ENCODE peak calls at places on chromosomes 13 and 19, in six cellular contexts. One of them, this sample, is unnamed.

GRCh38 chr19:48556163-48556562 is 4.2 kb downstream of the SULT2B1 start:
- ATAC-seq in GM23338: no peak
- ATAC-seq in HepG2: peak; percentile 39
- ATAC-seq in K562: no peak
- ATAC-seq in GM12878: no peak
- ATAC-seq in HCT116: peak; percentile 46
- ATAC-seq in this sample: no peak

GRCh38 chr13:85261757-85262346 is 537.4 kb downstream of the SLITRK6 start:
- ATAC-seq in GM23338: no peak
- ATAC-seq in HepG2: peak; percentile 44
- ATAC-seq in K562: no peak
- ATAC-seq in GM12878: peak; percentile 67
- ATAC-seq in HCT116: no peak
- ATAC-seq in this sample: no peak

GRCh38 chr19:38099966-38100365 is 124.1 kb downstream of the DPF1 start:
- ATAC-seq in GM23338: no peak
- ATAC-seq in HepG2: no peak
- ATAC-seq in K562: no peak
- ATAC-seq in GM12878: no peak
- ATAC-seq in HCT116: no peak
- ATAC-seq in this sample: no peak

GRCh38 chr19:39152066-39152465 is 26.5 kb downstream of the PAK4 start:
- ATAC-seq in GM23338: no peak
- ATAC-seq in HepG2: no peak
- ATAC-seq in K562: no peak
- ATAC-seq in GM12878: no peak
- ATAC-seq in HCT116: no peak
- ATAC-seq in this sample: no peak

GRCh38 chr19:35856001-35856400 is 710 bp upstream of the KIRREL2 start:
- ATAC-seq in GM23338: peak; percentile 56
- ATAC-seq in HepG2: peak; percentile 25
- ATAC-seq in K562: peak; percentile 46
- ATAC-seq in GM12878: no peak
- ATAC-seq in HCT116: no peak
- ATAC-seq in this sample: no peak

GRCh38 chr19:10095948-10096614 is 6.4 kb downstream of the ANGPTL6 start:
- ATAC-seq in GM23338: peak; percentile 80
- ATAC-seq in HepG2: no peak
- ATAC-seq in K562: peak; percentile 92
- ATAC-seq in GM12878: peak; percentile 81
- ATAC-seq in HCT116: peak; percentile 89
- ATAC-seq in this sample: peak; percentile 93

GRCh38 chr13:32316030-32316344 is 679 bp downstream of the BRCA2 start:
- ATAC-seq in GM23338: peak; percentile 19
- ATAC-seq in HepG2: peak; percentile 66
- ATAC-seq in K562: peak; percentile 68
- ATAC-seq in GM12878: peak; percentile 73
- ATAC-seq in HCT116: peak; percentile 31
- ATAC-seq in this sample: no peak

GRCh38 chr13:30142502-30143211 is 164.7 kb downstream of the KATNAL1 start:
- ATAC-seq in GM23338: no peak
- ATAC-seq in HepG2: peak; percentile 58
- ATAC-seq in K562: no peak
- ATAC-seq in GM12878: peak; percentile 46
- ATAC-seq in HCT116: peak; percentile 77
- ATAC-seq in this sample: peak; percentile 79

GRCh38 chr13:85616275-85616674 is 182.9 kb downstream of the SLITRK6 start:
- ATAC-seq in GM23338: no peak
- ATAC-seq in HepG2: no peak
- ATAC-seq in K562: no peak
- ATAC-seq in GM12878: no peak
- ATAC-seq in HCT116: no peak
- ATAC-seq in this sample: no peak

GRCh38 chr19:53549354-53549753 is 11.4 kb downstream of the ZNF331 start:
- ATAC-seq in GM23338: no peak
- ATAC-seq in HepG2: no peak
- ATAC-seq in K562: no peak
- ATAC-seq in GM12878: no peak
- ATAC-seq in HCT116: no peak
- ATAC-seq in this sample: peak; percentile 78

GRCh38 chr19:55368701-55369563 is 1.3 kb downstream of the IL11 start:
- ATAC-seq in GM23338: peak; percentile 26
- ATAC-seq in HepG2: peak; percentile 63
- ATAC-seq in K562: peak; percentile 85
- ATAC-seq in GM12878: peak; percentile 43
- ATAC-seq in HCT116: peak; percentile 77
- ATAC-seq in this sample: peak; percentile 29

GRCh38 chr19:10256551-10256950 is 4.5 kb downstream of the MRPL4 start:
- ATAC-seq in GM23338: no peak
- ATAC-seq in HepG2: no peak
- ATAC-seq in K562: no peak
- ATAC-seq in GM12878: no peak
- ATAC-seq in HCT116: no peak
- ATAC-seq in this sample: no peak

GRCh38 chr19:2552859-2553258 is 76.9 kb downstream of the GADD45B start:
- ATAC-seq in GM23338: no peak
- ATAC-seq in HepG2: no peak
- ATAC-seq in K562: no peak
- ATAC-seq in GM12878: peak; percentile 94
- ATAC-seq in HCT116: no peak
- ATAC-seq in this sample: no peak

GRCh38 chr19:41353466-41354342 is at the start of gene TGFB1:
- ATAC-seq in GM23338: peak; percentile 57
- ATAC-seq in HepG2: peak; percentile 69
- ATAC-seq in K562: peak; percentile 74
- ATAC-seq in GM12878: peak; percentile 64
- ATAC-seq in HCT116: peak; percentile 70
- ATAC-seq in this sample: peak; percentile 84
- TF ChIP-seq POLR2AphosphoS5 in GM23338: no peak
- TF ChIP-seq POLR2AphosphoS5 in HepG2: peak; percentile 44
- TF ChIP-seq POLR2AphosphoS5 in K562: peak; percentile 75
- TF ChIP-seq POLR2AphosphoS5 in GM12878: peak; percentile 82
- TF ChIP-seq POLR2AphosphoS5 in HCT116: peak; percentile 34
- TF ChIP-seq POLR2AphosphoS5 in this sample: peak; percentile 52

DNA sequence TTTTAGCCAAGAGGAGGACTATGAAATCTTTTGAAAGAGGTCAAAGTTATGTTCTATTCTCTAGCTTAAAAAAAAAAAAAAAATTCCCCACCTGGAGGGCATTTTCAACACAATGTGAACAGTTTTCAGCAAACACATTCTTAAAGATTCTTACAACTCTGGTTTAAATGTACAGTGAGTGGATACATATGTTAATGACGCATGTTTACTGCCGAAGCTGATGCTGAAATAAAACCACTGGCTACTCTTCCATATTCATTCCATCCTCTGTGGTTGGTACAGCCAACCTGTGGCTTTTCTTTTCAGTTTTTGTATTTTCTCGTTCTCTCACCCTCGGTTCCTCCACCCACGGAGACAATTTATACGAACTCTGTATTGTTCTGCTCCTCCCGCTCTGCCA is 466.3 kb upstream of the ARGLU1 start:
- ATAC-seq in GM23338: peak; percentile 45
- ATAC-seq in HepG2: no peak
- ATAC-seq in K562: no peak
- ATAC-seq in GM12878: no peak
- ATAC-seq in HCT116: no peak
- ATAC-seq in this sample: no peak
- TF ChIP-seq CTCF in GM23338: no peak
- TF ChIP-seq CTCF in HepG2: no peak
- TF ChIP-seq CTCF in K562: no peak
- TF ChIP-seq CTCF in GM12878: no peak
- TF ChIP-seq CTCF in HCT116: no peak
- TF ChIP-seq CTCF in this sample: no peak

DNA sequence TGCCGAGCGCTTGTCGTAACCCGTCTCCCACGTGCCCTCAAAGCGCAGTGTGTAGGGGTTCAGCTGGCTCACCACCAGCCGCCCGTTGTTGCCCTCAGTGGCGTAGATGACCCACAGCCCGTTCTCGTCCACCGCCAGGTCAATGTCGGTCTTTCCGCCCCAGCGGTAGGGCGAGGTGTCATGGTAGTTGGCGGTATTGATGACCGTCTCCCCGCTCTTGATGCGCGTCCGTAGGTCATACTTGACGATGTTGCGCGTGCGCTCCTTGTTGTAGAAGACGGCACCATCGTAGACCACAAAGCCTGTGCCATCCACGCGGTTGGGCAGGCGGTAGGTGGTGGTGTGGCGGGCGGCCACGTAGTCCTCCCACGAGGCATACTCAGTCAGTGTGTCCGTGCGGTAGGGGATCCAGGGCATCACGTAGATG is 26.5 kb upstream of the ASF1B start:
- ATAC-seq in GM23338: no peak
- ATAC-seq in HepG2: no peak
- ATAC-seq in K562: no peak
- ATAC-seq in GM12878: no peak
- ATAC-seq in HCT116: no peak
- ATAC-seq in this sample: no peak
- TF ChIP-seq POLR2AphosphoS5 in GM23338: no peak
- TF ChIP-seq POLR2AphosphoS5 in HepG2: no peak
- TF ChIP-seq POLR2AphosphoS5 in K562: no peak
- TF ChIP-seq POLR2AphosphoS5 in GM12878: no peak
- TF ChIP-seq POLR2AphosphoS5 in HCT116: no peak
- TF ChIP-seq POLR2AphosphoS5 in this sample: no peak

DNA sequence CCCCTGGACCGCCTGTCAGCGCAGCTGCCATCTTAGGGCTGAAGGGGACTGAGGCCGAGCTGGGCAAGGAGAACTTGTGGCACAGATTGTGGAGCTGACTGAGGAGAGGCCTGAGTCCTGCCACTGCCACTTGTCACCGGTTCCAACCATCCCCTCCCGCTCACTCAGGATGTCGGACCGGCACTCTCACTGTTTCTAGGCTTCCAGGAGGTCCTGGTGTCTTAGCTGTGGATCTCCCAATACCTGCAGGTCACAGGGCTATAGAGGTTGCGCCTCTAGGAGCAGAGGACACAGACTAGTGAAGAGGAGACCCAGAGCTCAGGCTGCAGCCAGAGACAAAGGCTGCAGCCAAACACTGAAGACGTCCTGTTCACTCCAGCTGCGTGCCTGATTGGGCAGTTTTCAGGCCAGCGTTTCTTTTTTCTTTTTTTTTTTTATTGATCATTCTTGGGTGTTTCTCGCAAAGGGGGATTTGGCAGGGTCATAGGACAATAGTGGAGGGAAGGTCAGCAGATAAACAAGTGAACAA is 15.3 kb upstream of the ZNF486 start:
- ATAC-seq in GM23338: peak; percentile 73
- ATAC-seq in HepG2: peak; percentile 60
- ATAC-seq in K562: no peak
- ATAC-seq in GM12878: no peak
- ATAC-seq in HCT116: no peak
- ATAC-seq in this sample: no peak
- TF ChIP-seq CTCF in GM23338: no peak
- TF ChIP-seq CTCF in HepG2: no peak
- TF ChIP-seq CTCF in K562: no peak
- TF ChIP-seq CTCF in GM12878: no peak
- TF ChIP-seq CTCF in HCT116: no peak
- TF ChIP-seq CTCF in this sample: no peak

GRCh38 chr13:48493851-48494250 is 39.0 kb downstream of the RCBTB2 start:
- ATAC-seq in GM23338: no peak
- ATAC-seq in HepG2: no peak
- ATAC-seq in K562: no peak
- ATAC-seq in GM12878: no peak
- ATAC-seq in HCT116: no peak
- ATAC-seq in this sample: no peak
- TF ChIP-seq POLR2AphosphoS5 in GM23338: no peak
- TF ChIP-seq POLR2AphosphoS5 in HepG2: no peak
- TF ChIP-seq POLR2AphosphoS5 in K562: no peak
- TF ChIP-seq POLR2AphosphoS5 in GM12878: no peak
- TF ChIP-seq POLR2AphosphoS5 in HCT116: no peak
- TF ChIP-seq POLR2AphosphoS5 in this sample: no peak

DNA sequence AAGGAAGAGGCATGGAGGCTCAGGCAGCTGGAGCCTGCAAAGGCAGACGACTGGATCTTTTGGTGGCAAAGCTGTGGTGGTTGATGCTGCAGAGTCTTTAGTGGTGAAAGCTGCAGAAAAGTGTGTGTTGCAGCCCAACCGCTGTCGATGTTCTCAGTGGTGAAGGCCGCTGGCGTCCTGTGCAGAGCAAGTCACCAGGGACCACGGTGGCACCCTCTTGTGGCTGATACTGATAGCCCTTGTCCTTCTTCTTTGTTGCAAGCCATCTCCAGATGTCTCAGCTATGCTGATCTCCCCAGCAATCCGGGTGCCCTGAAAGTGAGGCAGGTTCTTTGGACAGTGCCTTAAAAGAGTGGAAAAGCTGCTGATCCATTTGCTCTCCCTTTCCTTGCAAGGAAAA is 610.9 kb upstream of the PCDH9 start:
- ATAC-seq in GM23338: peak; percentile 83
- ATAC-seq in HepG2: peak; percentile 75
- ATAC-seq in K562: no peak
- ATAC-seq in GM12878: peak; percentile 72
- ATAC-seq in HCT116: no peak
- ATAC-seq in this sample: no peak
- TF ChIP-seq CTCF in GM23338: peak; percentile 54
- TF ChIP-seq CTCF in HepG2: peak; percentile 30
- TF ChIP-seq CTCF in K562: no peak
- TF ChIP-seq CTCF in GM12878: no peak
- TF ChIP-seq CTCF in HCT116: no peak
- TF ChIP-seq CTCF in this sample: no peak

DNA sequence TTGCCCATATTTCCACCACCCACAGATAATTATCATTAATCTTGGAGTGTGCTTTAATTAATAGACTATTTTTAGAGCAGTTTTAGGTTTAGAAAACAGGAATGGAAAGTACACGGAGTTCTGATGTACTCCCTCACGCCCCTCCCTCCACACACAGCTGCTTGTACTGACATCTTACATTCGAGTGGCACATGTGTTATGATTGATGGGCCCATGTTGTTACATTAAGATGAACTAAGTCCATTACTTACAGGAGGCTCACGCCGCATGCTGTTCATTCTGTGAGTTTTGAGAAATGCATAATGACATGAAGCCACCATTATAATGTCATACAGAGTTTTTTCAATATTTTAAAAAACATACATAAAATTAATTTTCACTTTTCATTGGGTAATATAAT is 1.2 kb upstream of the SPATA13 start:
- ATAC-seq in GM23338: no peak
- ATAC-seq in HepG2: no peak
- ATAC-seq in K562: no peak
- ATAC-seq in GM12878: no peak
- ATAC-seq in HCT116: no peak
- ATAC-seq in this sample: no peak
- TF ChIP-seq POLR2AphosphoS5 in GM23338: no peak
- TF ChIP-seq POLR2AphosphoS5 in HepG2: no peak
- TF ChIP-seq POLR2AphosphoS5 in K562: no peak
- TF ChIP-seq POLR2AphosphoS5 in GM12878: no peak
- TF ChIP-seq POLR2AphosphoS5 in HCT116: no peak
- TF ChIP-seq POLR2AphosphoS5 in this sample: no peak

GRCh38 chr13:38135590-38135989 is 214.1 kb upstream of the UFM1 start:
- ATAC-seq in GM23338: no peak
- ATAC-seq in HepG2: no peak
- ATAC-seq in K562: no peak
- ATAC-seq in GM12878: no peak
- ATAC-seq in HCT116: no peak
- ATAC-seq in this sample: no peak
- TF ChIP-seq CTCF in GM23338: no peak
- TF ChIP-seq CTCF in HepG2: no peak
- TF ChIP-seq CTCF in K562: no peak
- TF ChIP-seq CTCF in GM12878: no peak
- TF ChIP-seq CTCF in HCT116: no peak
- TF ChIP-seq CTCF in this sample: no peak